ENCODE peak calls at places on chromosomes 3 and 15, in seven cellular contexts. F is CD8-positive, alpha-beta T cell; V is right atrium auricular region; M is mucosa of descending colon; Z is OCI-LY7; C is CD4-positive, CD25-positive, alpha-beta regulatory T cell; A is cardiac fibroblast. Y is an unnamed sample.

GRCh38 chr3:186653984-186654383 is 11.8 kb upstream of the HRG start:
- DNase-seq in C (no peak), M (no peak), V (no peak), Z (peak; percentile 14), A (no peak), F (no peak), Y (no peak)

GRCh38 chr3:32143849-32144757 is 37.7 kb downstream of the GPD1L start:
- DNase-seq in V (no peak), A (peak; percentile 94), C (peak; percentile 64), M (no peak), F (peak; percentile 46), Z (peak; percentile 84), Y (peak; percentile 94)

GRCh38 chr3:14524311-14524711 is 15.8 kb downstream of the GRIP2 start:
- DNase-seq in M (peak; percentile 42), A (no peak), Z (no peak), C (no peak), V (peak; percentile 77), F (no peak), Y (no peak)

GRCh38 chr15:38176155-38176554 is 76.5 kb upstream of the SPRED1 start:
- DNase-seq in M (no peak), V (no peak), Z (no peak), A (peak; percentile 53), C (no peak), F (no peak), Y (peak; percentile 58)

GRCh38 chr3:4584537-4585249 is 91.5 kb downstream of the ITPR1 start:
- DNase-seq in F (no peak), A (peak; percentile 79), M (no peak), C (no peak), V (no peak), Z (no peak), Y (peak; percentile 45)

GRCh38 chr15:71469393-71469792 is 341.0 kb upstream of the NR2E3 start:
- DNase-seq in F (no peak), V (no peak), Z (no peak), M (no peak), A (no peak), C (no peak), Y (peak; percentile 52)

GRCh38 chr15:89429023-89429422 is 67.4 kb downstream of the RHCG start:
- DNase-seq in Z (no peak), C (no peak), F (no peak), V (no peak), M (no peak), A (no peak), Y (no peak)

GRCh38 chr15:89034305-89034704 is 54.0 kb upstream of the ABHD2 start:
- DNase-seq in M (no peak), C (peak; percentile 18), A (peak; percentile 34), V (no peak), F (no peak), Z (peak; percentile 10), Y (peak; percentile 58)

GRCh38 chr15:65724479-65724878 is 67.6 kb downstream of the DENND4A start:
- DNase-seq in F (no peak), Z (no peak), V (no peak), A (no peak), M (no peak), C (no peak), Y (no peak)

GRCh38 chr3:136456196-136456595 is 206.1 kb downstream of the PCCB start:
- DNase-seq in M (no peak), V (no peak), F (no peak), C (no peak), A (no peak), Z (no peak), Y (no peak)

GRCh38 chr15:88974392-88974791 is 61.2 kb upstream of the MFGE8 start:
- DNase-seq in Z (no peak), V (no peak), C (no peak), F (no peak), M (no peak), A (peak; percentile 72), Y (peak; percentile 75)

GRCh38 chr15:29120593-29121368 is 148.8 kb downstream of the NSMCE3 start:
- DNase-seq in Z (no peak), C (no peak), M (peak; percentile 36), V (no peak), A (no peak), F (no peak), Y (no peak)

GRCh38 chr15:29121907-29122306 is 147.7 kb downstream of the NSMCE3 start:
- DNase-seq in M (no peak), C (no peak), F (no peak), Z (no peak), A (no peak), V (no peak), Y (no peak)

GRCh38 chr15:29123171-29123570 is 146.5 kb downstream of the NSMCE3 start:
- DNase-seq in M (peak; percentile 33), Z (no peak), F (no peak), V (no peak), A (no peak), C (no peak), Y (no peak)

GRCh38 chr15:29122506-29122905 is 147.1 kb downstream of the NSMCE3 start:
- DNase-seq in C (no peak), A (no peak), V (no peak), Z (no peak), M (no peak), F (no peak), Y (no peak)

GRCh38 chr15:29121369-29121656 is 148.3 kb downstream of the NSMCE3 start:
- DNase-seq in A (no peak), C (no peak), M (no peak), Z (no peak), V (no peak), F (no peak), Y (no peak)
- H3K4me3 ChIP-seq in A (no peak overlapping the region), C (no peak overlapping the region), M (no peak overlapping the region), Z (no peak overlapping the region), V (no peak overlapping the region), F (no peak overlapping the region), Y (no peak overlapping the region)

GRCh38 chr3:194395767-194396527 is 3.1 kb downstream of the GP5 start:
- DNase-seq in C (peak; percentile 41), M (peak; percentile 64), A (no peak), Z (no peak), F (peak; percentile 62), V (no peak), Y (no peak)

GRCh38 chr3:194397757-194398312 is 1.2 kb downstream of the GP5 start:
- DNase-seq in C (peak; percentile 9), Z (no peak), F (peak; percentile 53), V (no peak), M (no peak), A (no peak), Y (no peak)

GRCh38 chr3:194395201-194395600 is 3.9 kb downstream of the GP5 start:
- DNase-seq in A (no peak), M (no peak), C (no peak), F (no peak), V (no peak), Z (no peak), Y (no peak)

GRCh38 chr3:194396561-194396896 is 2.5 kb downstream of the GP5 start:
- DNase-seq in F (no peak), A (no peak), V (no peak), C (no peak), Z (no peak), M (no peak), Y (no peak)

DNA sequence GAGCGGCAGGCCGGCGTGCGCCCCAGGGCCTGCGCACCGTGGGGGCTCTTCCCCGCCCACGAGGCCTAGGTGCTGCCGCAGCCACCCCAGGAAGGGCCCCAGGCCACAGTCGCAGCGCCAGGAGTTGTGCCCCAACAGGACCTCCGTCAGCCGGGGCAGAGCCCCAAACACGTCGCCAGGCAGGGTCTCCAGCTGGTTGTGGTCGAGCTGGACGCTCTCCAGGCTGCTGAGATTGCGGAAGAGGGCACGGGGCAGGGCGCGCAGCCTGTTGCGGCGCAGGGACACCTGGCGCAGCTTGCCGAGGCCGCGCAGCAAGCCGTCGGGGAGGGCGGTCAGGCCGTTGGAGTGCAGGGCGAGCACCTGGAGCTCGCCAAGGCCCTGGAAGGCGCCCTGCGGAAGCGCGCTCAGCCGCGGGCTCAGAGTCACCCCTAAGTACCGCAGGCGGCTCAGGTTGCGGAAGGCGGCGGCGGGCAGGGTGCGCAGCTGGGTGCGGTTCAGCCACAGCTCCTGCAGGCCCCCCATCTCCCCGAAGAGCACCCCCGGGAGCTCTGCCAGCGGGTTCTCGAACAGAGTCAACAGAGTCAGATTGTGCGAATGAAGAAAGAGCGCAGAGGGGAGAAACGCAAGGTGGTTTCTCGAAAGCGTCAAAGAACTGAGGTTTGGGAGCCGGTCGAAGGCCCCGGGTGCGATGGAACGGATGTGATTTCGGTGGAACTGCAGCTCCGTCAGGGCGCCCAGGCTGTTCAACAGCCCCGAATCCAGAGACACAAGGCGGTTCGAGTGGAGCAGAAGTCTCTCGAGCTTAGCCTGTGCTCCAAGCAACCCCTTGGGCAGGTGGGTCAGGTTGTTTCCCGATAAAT is 1.9 kb downstream of the GP5 start:
- DNase-seq in M (no peak), C (peak; percentile 38), V (no peak), Z (no peak), A (no peak), F (peak; percentile 29), Y (no peak)
- H3K4me3 ChIP-seq in M (no peak overlapping the region), C (peak overlapping the region; percentile 77), V (peak overlapping the region; percentile 19), Z (no peak overlapping the region), A (no peak overlapping the region), F (peak overlapping the region; percentile 60), Y (no peak overlapping the region)

GRCh38 chr15:31215490-31216209 is 111.0 kb upstream of the KLF13 start:
- DNase-seq in A (peak; percentile 78), C (peak; percentile 72), F (peak; percentile 85), V (peak; percentile 77), M (peak; percentile 94), Z (peak; percentile 87), Y (peak; percentile 55)

GRCh38 chr15:31217067-31217466 is 109.6 kb upstream of the KLF13 start:
- DNase-seq in A (no peak), Z (no peak), M (no peak), C (no peak), F (no peak), V (no peak), Y (no peak)

GRCh38 chr15:31214864-31215489 is 111.7 kb upstream of the KLF13 start:
- DNase-seq in Z (no peak), M (peak; percentile 69), F (peak; percentile 19), V (peak; percentile 77), C (no peak), A (peak; percentile 89), Y (peak; percentile 64)

GRCh38 chr15:31216210-31216911 is 110.3 kb upstream of the KLF13 start:
- DNase-seq in A (peak; percentile 89), C (peak; percentile 38), F (peak; percentile 63), V (peak; percentile 94), M (peak; percentile 97), Z (peak; percentile 83), Y (peak; percentile 64)

DNA sequence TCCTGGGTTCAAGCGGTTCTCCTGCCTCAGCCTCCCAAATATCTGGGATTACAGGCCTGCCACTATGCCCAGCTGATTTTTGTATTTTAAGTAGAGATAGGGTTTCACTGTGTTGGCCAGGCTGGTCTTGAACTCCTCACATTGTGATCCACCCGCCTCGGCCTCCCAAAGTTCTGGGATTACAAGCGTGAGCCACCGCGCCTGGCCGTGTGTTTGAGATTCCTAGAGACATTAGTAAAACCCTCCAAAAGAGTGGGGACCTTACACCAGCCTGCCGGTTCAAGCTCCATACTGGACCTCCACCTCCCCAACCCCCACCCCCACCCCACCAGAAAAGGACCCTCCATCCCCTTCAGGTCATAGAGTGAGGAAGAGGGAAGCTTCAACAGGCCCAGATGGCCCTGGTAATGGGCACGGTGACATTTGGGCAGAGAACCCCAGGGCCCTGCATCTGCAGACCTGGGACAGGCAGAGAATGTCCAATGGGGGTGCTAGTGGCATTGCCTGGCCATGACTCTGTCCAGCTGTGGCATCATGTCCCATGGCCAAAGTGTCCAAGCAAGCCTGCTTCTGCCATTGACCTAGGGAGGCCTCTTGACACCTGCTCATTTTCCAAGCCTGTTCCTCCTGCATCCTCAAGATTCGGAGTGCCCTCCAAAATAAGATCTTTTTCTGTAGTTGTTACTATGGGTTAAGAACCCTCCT is 108.9 kb upstream of the KLF13 start:
- DNase-seq in Z (no peak), V (no peak), C (no peak), M (no peak), F (no peak), A (no peak), Y (no peak)
- H3K4me3 ChIP-seq in Z (no peak overlapping the region), V (no peak overlapping the region), C (no peak overlapping the region), M (no peak overlapping the region), F (no peak overlapping the region), A (no peak overlapping the region), Y (no peak overlapping the region)

GRCh38 chr3:105857963-105858362 is 10.8 kb downstream of the CBLB start:
- DNase-seq in V (no peak), C (no peak), Z (no peak), A (no peak), M (no peak), F (no peak), Y (no peak)
- H3K4me3 ChIP-seq in V (no peak overlapping the region), C (no peak overlapping the region), Z (peak overlapping the region; percentile 5), A (no peak overlapping the region), M (no peak overlapping the region), F (no peak overlapping the region), Y (no peak overlapping the region)

Y was measured in fibroblast of the aortic adventitia.